ENCODE peak calls at places on chromosomes 16 and 17, in seven cellular contexts. Z is GM23248, E is esophagus muscularis mucosa, O is esophagus squamous epithelium, V is uterus, P is hepatocyte, I is heart left ventricle. N is an unnamed sample.

GRCh38 chr16:19785512-19786130 is 67.5 kb downstream of the IQCK start:
- DNase-seq in Z (no peak), E (no peak), O (no peak), V (no peak), P (no peak), I (no peak), N (no peak)

GRCh38 chr16:80105160-80105559 is 435.6 kb upstream of the DYNLRB2 start:
- DNase-seq in Z (peak; percentile 70), E (no peak), O (no peak), V (no peak), P (peak; percentile 32), I (no peak), N (no peak)

GRCh38 chr16:25063865-25064264 is 47.7 kb upstream of the LCMT1 start:
- DNase-seq in Z (peak; percentile 70), E (no peak), O (no peak), V (no peak), P (no peak), I (no peak), N (peak; percentile 67)

GRCh38 chr17:37813753-37814152 is 68.9 kb upstream of the HNF1B start:
- DNase-seq in Z (peak; percentile 56), E (no peak), O (no peak), V (no peak), P (no peak), I (no peak), N (no peak)

GRCh38 chr16:86504315-86505184 is 5.8 kb upstream of the FOXF1 start:
- DNase-seq in Z (no peak), E (no peak), O (no peak), V (no peak), P (no peak), I (peak; percentile 26), N (no peak)

GRCh38 chr17:36495076-36495578 is 8.6 kb downstream of the ZNHIT3 start:
- DNase-seq in Z (no peak), E (no peak), O (no peak), V (no peak), P (no peak), I (no peak), N (no peak)

GRCh38 chr17:66855204-66855603 is 20.3 kb downstream of the CACNG5 start:
- DNase-seq in Z (no peak), E (no peak), O (no peak), V (no peak), P (no peak), I (no peak), N (no peak)

GRCh38 chr17:60108712-60109111 is 30.0 kb upstream of the HEATR6 start:
- DNase-seq in Z (no peak), E (no peak), O (no peak), V (no peak), P (no peak), I (no peak), N (no peak)

GRCh38 chr16:53892155-53892554 is 188.2 kb downstream of the FTO start:
- DNase-seq in Z (peak; percentile 70), E (no peak), O (no peak), V (peak; percentile 28), P (peak; percentile 76), I (no peak), N (no peak)

GRCh38 chr16:30884760-30885159 is 9.1 kb downstream of the BCL7C start:
- DNase-seq in Z (no peak), E (no peak), O (no peak), V (no peak), P (no peak), I (no peak), N (no peak)

GRCh38 chr16:61413026-61413425 is 623.2 kb downstream of the CDH8 start:
- DNase-seq in Z (no peak), E (no peak), O (no peak), V (no peak), P (no peak), I (no peak), N (no peak)

GRCh38 chr17:48746916-48747444 is 18.4 kb upstream of the HOXB13 start:
- DNase-seq in Z (no peak), E (no peak), O (no peak), V (no peak), P (no peak), I (no peak), N (no peak)

GRCh38 chr16:65353183-65353582 is 231.3 kb upstream of the CDH11 start:
- DNase-seq in Z (no peak), E (peak; percentile 14), O (no peak), V (no peak), P (no peak), I (no peak), N (no peak)
- H3K4me1 ChIP-seq in Z (no peaks in the 10 kb centered on the region), E (no peaks in the 10 kb centered on the region), O (no peaks in the 10 kb centered on the region), V (no peaks in the 10 kb centered on the region), P (no peaks in the 10 kb centered on the region), I (no peaks in the 10 kb centered on the region), N (no peaks in the 10 kb centered on the region)

GRCh38 chr17:81114694-81115093 is 50.6 kb upstream of the PVALEF start:
- DNase-seq in Z (no peak), E (no peak), O (no peak), V (no peak), P (no peak), I (no peak), N (no peak)

GRCh38 chr17:81111066-81111465 is 54.2 kb upstream of the PVALEF start:
- DNase-seq in Z (no peak), E (no peak), O (no peak), V (no peak), P (no peak), I (no peak), N (no peak)

GRCh38 chr17:81112461-81112860 is 52.8 kb upstream of the PVALEF start:
- DNase-seq in Z (no peak), E (no peak), O (no peak), V (no peak), P (no peak), I (no peak), N (no peak)

GRCh38 chr17:81115219-81115618 is 50.1 kb upstream of the PVALEF start:
- DNase-seq in Z (no peak), E (no peak), O (no peak), V (no peak), P (no peak), I (no peak), N (no peak)

GRCh38 chr17:81113158-81113724 is 52.1 kb upstream of the PVALEF start:
- DNase-seq in Z (no peak), E (no peak), O (no peak), V (no peak), P (no peak), I (no peak), N (no peak)
- H3K27ac ChIP-seq in Z (no peak overlapping the region), E (no peak overlapping the region), O (no peak overlapping the region), V (no peak overlapping the region), P (no peak overlapping the region), I (no peak overlapping the region), N (no peak overlapping the region)

DNA sequence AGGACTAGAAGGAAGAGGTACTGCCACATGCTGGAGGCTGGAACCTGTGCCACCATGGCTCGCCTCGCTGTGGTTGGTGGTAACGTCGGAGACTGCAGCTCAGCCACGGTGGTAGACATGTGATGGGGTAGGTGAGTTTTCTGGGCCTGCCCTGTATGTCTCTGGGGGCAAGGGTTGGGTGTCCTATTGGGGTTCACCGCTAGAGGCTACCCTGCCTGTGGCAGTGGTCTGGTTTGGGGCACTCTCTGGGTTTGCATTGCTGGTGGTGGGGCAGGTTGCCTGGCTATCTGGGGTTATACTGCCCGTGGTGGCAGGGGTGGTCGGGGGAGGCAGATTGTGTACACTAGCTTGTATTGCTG is 79.3 kb upstream of the KCNJ18 start:
- DNase-seq in Z (no peak), E (no peak), O (no peak), V (no peak), P (no peak), I (no peak), N (no peak)
- H3K4me3 ChIP-seq in Z (no peak overlapping the region), E (no peak overlapping the region), O (no peak overlapping the region), V (no peak overlapping the region), P (no peak overlapping the region), I (no peak overlapping the region), N (no peak overlapping the region)

DNA sequence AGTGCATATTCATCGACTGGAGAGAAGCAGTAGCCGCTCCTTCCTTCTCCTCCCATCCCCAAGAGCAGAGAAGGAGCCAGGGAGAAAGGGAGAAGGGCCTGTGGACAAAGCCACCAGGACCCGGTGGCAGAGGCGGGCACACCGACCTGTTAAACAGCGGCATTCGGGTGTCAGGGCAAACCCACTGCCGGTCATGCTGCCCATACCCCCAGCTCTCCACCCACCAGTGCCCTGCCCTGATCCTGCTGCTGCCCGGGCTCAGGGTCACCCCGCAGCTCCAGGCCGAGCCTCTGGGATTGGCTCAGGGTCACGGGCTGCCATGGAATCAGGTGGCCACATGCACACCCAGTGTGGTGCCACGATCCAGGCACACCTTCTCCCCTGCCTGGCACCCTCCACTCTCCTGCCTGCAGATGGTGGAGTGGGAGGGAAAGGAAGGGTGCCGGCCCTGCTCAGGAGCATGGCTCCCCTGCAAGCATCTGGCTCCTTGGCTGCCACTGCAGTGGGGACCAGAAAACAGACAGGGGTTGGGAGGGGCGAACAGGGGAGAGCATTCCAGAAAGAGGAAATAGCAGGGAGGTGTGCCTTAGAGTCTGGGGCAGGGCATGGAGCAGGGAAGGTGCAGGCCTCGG is 18.3 kb upstream of the RASD1 start:
- DNase-seq in Z (no peak), E (no peak), O (no peak), V (no peak), P (no peak), I (peak; percentile 56), N (no peak)
- H3K4me1 ChIP-seq in Z (no peaks in the 10 kb centered on the region), E (no peaks in the 10 kb centered on the region), O (no peaks in the 10 kb centered on the region), V (no peaks in the 10 kb centered on the region), P (peaks cover 17% of the 10 kb centered on the region), I (no peaks in the 10 kb centered on the region), N (no peaks in the 10 kb centered on the region)

GRCh38 chr17:30164531-30164930 is 47.9 kb downstream of the NSRP1 start:
- DNase-seq in Z (no peak), E (no peak), O (no peak), V (no peak), P (no peak), I (no peak), N (no peak)

GRCh38 chr17:30161601-30162000 is 45.0 kb downstream of the NSRP1 start:
- DNase-seq in Z (peak; percentile 12), E (no peak), O (no peak), V (no peak), P (no peak), I (no peak), N (no peak)

GRCh38 chr17:30170415-30170987 is 53.9 kb downstream of the NSRP1 start:
- DNase-seq in Z (no peak), E (no peak), O (no peak), V (no peak), P (no peak), I (no peak), N (no peak)

GRCh38 chr17:30160419-30161172 is 44.0 kb downstream of the NSRP1 start:
- DNase-seq in Z (no peak), E (no peak), O (no peak), V (no peak), P (no peak), I (no peak), N (no peak)

DNA sequence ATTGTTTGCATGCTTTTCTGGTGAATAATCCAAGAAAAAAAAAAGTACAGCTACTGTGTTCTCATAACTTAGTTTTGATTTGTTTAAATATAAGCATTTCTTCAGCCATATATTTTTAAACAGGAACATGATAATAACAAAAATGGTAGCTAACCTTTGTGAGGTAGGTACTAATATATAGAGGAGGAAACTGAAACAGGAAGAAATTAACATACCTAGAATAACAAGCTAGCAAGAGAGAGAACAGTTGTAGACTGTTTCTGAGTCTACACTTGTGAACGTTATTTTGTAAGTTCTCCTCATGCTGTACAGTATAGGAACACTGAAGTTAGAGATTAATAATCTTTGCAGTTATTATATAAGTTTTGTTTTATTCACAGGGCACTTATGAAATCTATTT is 49.3 kb downstream of the NSRP1 start:
- DNase-seq in Z (no peak), E (no peak), O (no peak), V (no peak), P (no peak), I (no peak), N (no peak)
- H3K27ac ChIP-seq in Z (no peak overlapping the region), E (no peak overlapping the region), O (no peak overlapping the region), V (no peak overlapping the region), P (no peak overlapping the region), I (no peak overlapping the region), N (no peak overlapping the region)

N was measured in right atrium auricular region.